ENCODE peak calls at places on chromosomes 4 and X, in eight cellular contexts. One of them, this sample, is unnamed.

GRCh38 chr4:108107729-108108382 is 60.9 kb downstream of the LEF1 start:
- DNase-seq in prostate gland: no peak
- DNase-seq in CD8-positive, alpha-beta T cell: peak; percentile 32
- DNase-seq in neural progenitor cell: no peak
- DNase-seq in fibroblast of lung: no peak
- DNase-seq in IMR-90: no peak
- DNase-seq in ascending aorta: no peak
- DNase-seq in thoracic aorta: no peak
- DNase-seq in this sample: no peak

GRCh38 chr4:56786955-56787354 is 34.5 kb downstream of the SPINK2 start:
- DNase-seq in prostate gland: no peak
- DNase-seq in CD8-positive, alpha-beta T cell: no peak
- DNase-seq in neural progenitor cell: peak; percentile 9
- DNase-seq in fibroblast of lung: peak; percentile 90
- DNase-seq in IMR-90: peak; percentile 96
- DNase-seq in ascending aorta: no peak
- DNase-seq in thoracic aorta: no peak
- DNase-seq in this sample: peak; percentile 16

GRCh38 chr4:3792813-3793212 is 26.6 kb downstream of the ADRA2C start:
- DNase-seq in prostate gland: no peak
- DNase-seq in CD8-positive, alpha-beta T cell: no peak
- DNase-seq in neural progenitor cell: peak; percentile 82
- DNase-seq in fibroblast of lung: no peak
- DNase-seq in IMR-90: no peak
- DNase-seq in ascending aorta: no peak
- DNase-seq in thoracic aorta: no peak
- DNase-seq in this sample: no peak

GRCh38 chrX:103503163-103503852 is 16.0 kb downstream of the RAB40A start:
- DNase-seq in prostate gland: no peak
- DNase-seq in CD8-positive, alpha-beta T cell: no peak
- DNase-seq in neural progenitor cell: no peak
- DNase-seq in fibroblast of lung: no peak
- DNase-seq in IMR-90: peak; percentile 33
- DNase-seq in ascending aorta: no peak
- DNase-seq in thoracic aorta: no peak
- DNase-seq in this sample: no peak

GRCh38 chr4:167956676-167957075 is 135.7 kb upstream of the ANXA10 start:
- DNase-seq in prostate gland: no peak
- DNase-seq in CD8-positive, alpha-beta T cell: no peak
- DNase-seq in neural progenitor cell: no peak
- DNase-seq in fibroblast of lung: peak; percentile 59
- DNase-seq in IMR-90: peak; percentile 12
- DNase-seq in ascending aorta: no peak
- DNase-seq in thoracic aorta: no peak
- DNase-seq in this sample: no peak

GRCh38 chr4:107853444-107854325 is 29.0 kb downstream of the SGMS2 start:
- DNase-seq in prostate gland: no peak
- DNase-seq in CD8-positive, alpha-beta T cell: no peak
- DNase-seq in neural progenitor cell: no peak
- DNase-seq in fibroblast of lung: peak; percentile 61
- DNase-seq in IMR-90: peak; percentile 72
- DNase-seq in ascending aorta: no peak
- DNase-seq in thoracic aorta: no peak
- DNase-seq in this sample: no peak

GRCh38 chr4:90293320-90293719 is 166.1 kb downstream of the CCSER1 start:
- DNase-seq in prostate gland: no peak
- DNase-seq in CD8-positive, alpha-beta T cell: no peak
- DNase-seq in neural progenitor cell: no peak
- DNase-seq in fibroblast of lung: peak; percentile 58
- DNase-seq in IMR-90: peak; percentile 27
- DNase-seq in ascending aorta: no peak
- DNase-seq in thoracic aorta: no peak
- DNase-seq in this sample: no peak

GRCh38 chr4:88697113-88697512 is 516 bp downstream of the NAP1L5 start:
- DNase-seq in prostate gland: no peak
- DNase-seq in CD8-positive, alpha-beta T cell: no peak
- DNase-seq in neural progenitor cell: no peak
- DNase-seq in fibroblast of lung: peak; percentile 52
- DNase-seq in IMR-90: peak; percentile 52
- DNase-seq in ascending aorta: peak; percentile 66
- DNase-seq in thoracic aorta: no peak
- DNase-seq in this sample: no peak

GRCh38 chr4:164596318-164596878 is 157.5 kb upstream of the SMIM31 start:
- DNase-seq in prostate gland: no peak
- DNase-seq in CD8-positive, alpha-beta T cell: no peak
- DNase-seq in neural progenitor cell: no peak
- DNase-seq in fibroblast of lung: no peak
- DNase-seq in IMR-90: no peak
- DNase-seq in ascending aorta: no peak
- DNase-seq in thoracic aorta: no peak
- DNase-seq in this sample: no peak

DNA sequence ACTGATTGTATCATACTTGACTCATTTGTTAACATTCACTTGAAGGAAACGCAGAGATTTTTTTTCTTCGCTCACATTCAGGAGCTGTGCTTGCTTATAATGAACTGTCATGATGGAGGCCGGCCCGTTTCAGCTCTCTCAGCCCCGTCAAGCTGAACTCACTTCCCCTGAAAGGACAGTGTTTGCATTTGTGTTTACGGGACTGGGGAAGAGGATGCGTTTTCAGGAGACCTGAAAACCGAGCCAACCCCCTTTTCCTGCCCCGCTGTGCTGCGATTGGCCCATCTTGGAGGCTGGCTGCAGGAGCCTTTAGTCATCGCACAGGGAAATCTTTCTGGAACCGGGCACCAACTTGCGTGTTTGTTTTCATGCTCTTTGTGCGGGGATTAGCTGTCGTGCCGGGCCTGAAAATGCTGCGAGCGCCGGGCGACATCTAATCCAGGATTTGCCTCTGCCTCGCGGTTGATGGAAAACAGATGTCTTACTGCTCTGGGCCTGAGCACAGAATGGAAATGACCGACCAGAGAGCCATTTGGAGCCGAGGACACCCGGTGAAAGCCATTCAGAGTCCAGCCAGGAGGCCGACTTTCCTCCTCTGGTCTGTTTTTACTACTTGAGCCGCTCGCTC is 18.0 kb downstream of the TRIM2 start:
- DNase-seq in prostate gland: peak; percentile 70
- DNase-seq in CD8-positive, alpha-beta T cell: peak; percentile 9
- DNase-seq in neural progenitor cell: peak; percentile 91
- DNase-seq in fibroblast of lung: peak; percentile 86
- DNase-seq in IMR-90: peak; percentile 87
- DNase-seq in ascending aorta: peak; percentile 83
- DNase-seq in thoracic aorta: peak; percentile 19
- DNase-seq in this sample: peak; percentile 22
- H3K4me3 ChIP-seq in prostate gland: peak overlapping the region; percentile 52
- H3K4me3 ChIP-seq in CD8-positive, alpha-beta T cell: peak overlapping the region; percentile 68
- H3K4me3 ChIP-seq in neural progenitor cell: peak overlapping the region; percentile 61
- H3K4me3 ChIP-seq in fibroblast of lung: peak overlapping the region; percentile 88
- H3K4me3 ChIP-seq in IMR-90: peak overlapping the region; percentile 39
- H3K4me3 ChIP-seq in ascending aorta: peak overlapping the region; percentile 82
- H3K4me3 ChIP-seq in thoracic aorta: peak overlapping the region; percentile 84
- H3K4me3 ChIP-seq in this sample: peak overlapping the region; percentile 19

GRCh38 chr4:8046925-8047541 is 107.4 kb upstream of the AFAP1 start:
- DNase-seq in prostate gland: no peak
- DNase-seq in CD8-positive, alpha-beta T cell: no peak
- DNase-seq in neural progenitor cell: no peak
- DNase-seq in fibroblast of lung: no peak
- DNase-seq in IMR-90: no peak
- DNase-seq in ascending aorta: no peak
- DNase-seq in thoracic aorta: no peak
- DNase-seq in this sample: peak; percentile 25
- H3K27ac ChIP-seq in prostate gland: no peak overlapping the region
- H3K27ac ChIP-seq in CD8-positive, alpha-beta T cell: no peak overlapping the region
- H3K27ac ChIP-seq in neural progenitor cell: no peak overlapping the region
- H3K27ac ChIP-seq in fibroblast of lung: no peak overlapping the region
- H3K27ac ChIP-seq in IMR-90: no peak overlapping the region
- H3K27ac ChIP-seq in ascending aorta: no peak overlapping the region
- H3K27ac ChIP-seq in thoracic aorta: no peak overlapping the region
- H3K27ac ChIP-seq in this sample: no peak overlapping the region

GRCh38 chr4:4818440-4819212 is 40.8 kb upstream of the MSX1 start:
- DNase-seq in prostate gland: no peak
- DNase-seq in CD8-positive, alpha-beta T cell: no peak
- DNase-seq in neural progenitor cell: no peak
- DNase-seq in fibroblast of lung: no peak
- DNase-seq in IMR-90: no peak
- DNase-seq in ascending aorta: no peak
- DNase-seq in thoracic aorta: no peak
- DNase-seq in this sample: no peak
- TF ChIP-seq CTCF in prostate gland: no peak
- TF ChIP-seq CTCF in CD8-positive, alpha-beta T cell: no peak
- TF ChIP-seq CTCF in neural progenitor cell: no peak
- TF ChIP-seq CTCF in fibroblast of lung: no peak
- TF ChIP-seq CTCF in IMR-90: no peak
- TF ChIP-seq CTCF in ascending aorta: no peak
- TF ChIP-seq CTCF in thoracic aorta: no peak
- TF ChIP-seq CTCF in this sample: no peak

DNA sequence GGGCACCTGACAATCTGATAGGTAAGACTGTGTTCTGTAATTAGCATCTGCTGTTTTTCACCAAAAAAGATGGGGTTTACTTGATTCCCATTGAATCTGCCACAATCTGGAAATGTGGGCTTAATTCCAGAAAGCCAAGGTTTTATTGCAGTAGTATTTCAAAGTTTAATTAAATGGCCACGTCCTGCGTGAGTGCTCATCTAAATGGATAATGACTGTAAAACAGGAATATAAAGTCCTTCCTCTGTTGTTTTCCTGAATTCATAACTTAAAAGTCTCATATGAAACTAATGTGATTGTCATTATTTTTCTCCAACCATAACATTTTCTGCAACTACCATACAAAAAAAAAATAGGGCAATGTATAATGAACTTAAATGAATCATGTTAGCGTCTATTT is 2.4 kb downstream of the PGM2 start:
- DNase-seq in prostate gland: no peak
- DNase-seq in CD8-positive, alpha-beta T cell: no peak
- DNase-seq in neural progenitor cell: no peak
- DNase-seq in fibroblast of lung: no peak
- DNase-seq in IMR-90: no peak
- DNase-seq in ascending aorta: no peak
- DNase-seq in thoracic aorta: no peak
- DNase-seq in this sample: no peak
- H3K4me3 ChIP-seq in prostate gland: no peak overlapping the region
- H3K4me3 ChIP-seq in CD8-positive, alpha-beta T cell: no peak overlapping the region
- H3K4me3 ChIP-seq in neural progenitor cell: no peak overlapping the region
- H3K4me3 ChIP-seq in fibroblast of lung: no peak overlapping the region
- H3K4me3 ChIP-seq in IMR-90: no peak overlapping the region
- H3K4me3 ChIP-seq in ascending aorta: no peak overlapping the region
- H3K4me3 ChIP-seq in thoracic aorta: no peak overlapping the region
- H3K4me3 ChIP-seq in this sample: no peak overlapping the region

This sample was measured in body of pancreas.